ENCODE peak calls at places on chromosomes 4 and X, in four cellular contexts. One of them, this sample, is unnamed. For H3K4me1 and H3K9me3, the result is how much of the 10 kb centered on the place peaks cover.

GRCh38 chr4:124902111-124902510 is 189.6 kb upstream of the ANKRD50 start:
- DNase-seq in lower lobe of right lung: no peak
- DNase-seq in fibroblast of lung: no peak
- DNase-seq in gastrocnemius medialis: no peak
- DNase-seq in this sample: no peak

GRCh38 chr4:185201983-185202962 is 1.5 kb downstream of the CFAP97 start:
- DNase-seq in gastrocnemius medialis: no peak
- DNase-seq in lower lobe of right lung: no peak
- DNase-seq in fibroblast of lung: peak
- DNase-seq in this sample: no peak

GRCh38 chrX:1524874-1525582 is 12.0 kb downstream of the P2RY8 start:
- DNase-seq in fibroblast of lung: no peak
- DNase-seq in lower lobe of right lung: no peak
- DNase-seq in gastrocnemius medialis: no peak
- DNase-seq in this sample: peak

GRCh38 chr4:170464614-170465197 is 374.9 kb upstream of the AADAT start:
- DNase-seq in fibroblast of lung: no peak
- DNase-seq in gastrocnemius medialis: no peak
- DNase-seq in lower lobe of right lung: no peak
- DNase-seq in this sample: no peak

GRCh38 chr4:151670843-151671242 is 90.0 kb downstream of the GATB start:
- DNase-seq in lower lobe of right lung: no peak
- DNase-seq in fibroblast of lung: no peak
- DNase-seq in gastrocnemius medialis: peak
- DNase-seq in this sample: no peak

GRCh38 chr4:37803348-37803973 is 23.0 kb upstream of the PGM2 start:
- DNase-seq in lower lobe of right lung: no peak
- DNase-seq in gastrocnemius medialis: no peak
- DNase-seq in fibroblast of lung: peak
- DNase-seq in this sample: no peak

GRCh38 chr4:170259631-170260153 is 169.9 kb upstream of the AADAT start:
- DNase-seq in gastrocnemius medialis: no peak
- DNase-seq in lower lobe of right lung: peak
- DNase-seq in fibroblast of lung: peak
- DNase-seq in this sample: peak

GRCh38 chrX:54641530-54641929 is 111.5 kb downstream of the GNL3L start:
- DNase-seq in lower lobe of right lung: no peak
- DNase-seq in fibroblast of lung: no peak
- DNase-seq in gastrocnemius medialis: peak
- DNase-seq in this sample: no peak

GRCh38 chr4:123520376-123520775 is 123.8 kb downstream of the SPRY1 start:
- DNase-seq in fibroblast of lung: no peak
- DNase-seq in gastrocnemius medialis: no peak
- DNase-seq in lower lobe of right lung: no peak
- DNase-seq in this sample: no peak

GRCh38 chrX:675896-676295 is 45.3 kb downstream of the SHOX start:
- DNase-seq in lower lobe of right lung: no peak
- DNase-seq in fibroblast of lung: no peak
- DNase-seq in gastrocnemius medialis: no peak
- DNase-seq in this sample: no peak

GRCh38 chrX:57329008-57329407 is 42.5 kb downstream of the FAAH2 start:
- DNase-seq in lower lobe of right lung: no peak
- DNase-seq in fibroblast of lung: no peak
- DNase-seq in gastrocnemius medialis: no peak
- DNase-seq in this sample: no peak

GRCh38 chrX:49960061-49960460 is 37.7 kb downstream of the CLCN5 start:
- DNase-seq in fibroblast of lung: no peak
- DNase-seq in gastrocnemius medialis: peak
- DNase-seq in lower lobe of right lung: no peak
- DNase-seq in this sample: no peak

GRCh38 chrX:124023838-124024238 is 62.3 kb downstream of the STAG2 start:
- DNase-seq in fibroblast of lung: no peak
- DNase-seq in gastrocnemius medialis: no peak
- DNase-seq in lower lobe of right lung: no peak
- DNase-seq in this sample: no peak

GRCh38 chrX:103687696-103688191 is 1.2 kb upstream of the MORF4L2 start:
- DNase-seq in lower lobe of right lung: peak
- DNase-seq in gastrocnemius medialis: peak
- DNase-seq in fibroblast of lung: peak
- DNase-seq in this sample: peak

GRCh38 chr4:173121044-173121685 is 47.4 kb upstream of the GALNT7 start:
- DNase-seq in fibroblast of lung: peak
- DNase-seq in lower lobe of right lung: no peak
- DNase-seq in gastrocnemius medialis: peak
- DNase-seq in this sample: no peak

GRCh38 chr4:37469286-37469685 is 216.9 kb downstream of the RELL1 start:
- DNase-seq in fibroblast of lung: no peak
- DNase-seq in lower lobe of right lung: no peak
- DNase-seq in gastrocnemius medialis: no peak
- DNase-seq in this sample: no peak

GRCh38 chr4:136463941-136464340 is 1068.4 kb downstream of the PCDH18 start:
- DNase-seq in lower lobe of right lung: no peak
- DNase-seq in gastrocnemius medialis: no peak
- DNase-seq in fibroblast of lung: no peak
- DNase-seq in this sample: no peak

GRCh38 chr4:134636332-134637055 is 434.9 kb upstream of the PABPC4L start:
- DNase-seq in gastrocnemius medialis: no peak
- DNase-seq in fibroblast of lung: no peak
- DNase-seq in lower lobe of right lung: no peak
- DNase-seq in this sample: no peak

GRCh38 chrX:117327306-117327705 is 789.3 kb downstream of the KLHL13 start:
- DNase-seq in fibroblast of lung: no peak
- DNase-seq in lower lobe of right lung: no peak
- DNase-seq in gastrocnemius medialis: no peak
- DNase-seq in this sample: no peak

GRCh38 chr4:104549736-104550135 is 55.0 kb upstream of the CXXC4 start:
- DNase-seq in gastrocnemius medialis: no peak
- DNase-seq in lower lobe of right lung: no peak
- DNase-seq in fibroblast of lung: no peak
- DNase-seq in this sample: no peak

GRCh38 chr4:173005912-173006633 is 162.5 kb upstream of the GALNT7 start:
- DNase-seq in fibroblast of lung: no peak
- DNase-seq in lower lobe of right lung: no peak
- DNase-seq in gastrocnemius medialis: no peak
- DNase-seq in this sample: no peak

GRCh38 chr4:80307774-80308465 is 27.6 kb upstream of the CFAP299 start:
- DNase-seq in lower lobe of right lung: no peak
- DNase-seq in gastrocnemius medialis: no peak
- DNase-seq in fibroblast of lung: peak
- DNase-seq in this sample: no peak

GRCh38 chr4:9833421-9833820 is 52.0 kb downstream of the DRD5 start:
- DNase-seq in fibroblast of lung: no peak
- DNase-seq in gastrocnemius medialis: no peak
- DNase-seq in lower lobe of right lung: no peak
- DNase-seq in this sample: no peak

GRCh38 chrX:124902953-124903352 is 416.7 kb upstream of the TEX13C start:
- DNase-seq in gastrocnemius medialis: no peak
- DNase-seq in fibroblast of lung: no peak
- DNase-seq in lower lobe of right lung: no peak
- DNase-seq in this sample: no peak

GRCh38 chr4:147101678-147102077 is 156.0 kb upstream of the TTC29 start:
- DNase-seq in gastrocnemius medialis: no peak
- DNase-seq in fibroblast of lung: no peak
- DNase-seq in lower lobe of right lung: no peak
- DNase-seq in this sample: no peak

GRCh38 chrX:49291615-49292337 is 11.7 kb upstream of the GAGE10 start:
- DNase-seq in gastrocnemius medialis: peak
- DNase-seq in fibroblast of lung: peak
- DNase-seq in lower lobe of right lung: peak
- DNase-seq in this sample: peak

GRCh38 chr4:121582296-121582695 is 114.5 kb downstream of the ANXA5 start:
- DNase-seq in lower lobe of right lung: no peak
- DNase-seq in gastrocnemius medialis: no peak
- DNase-seq in fibroblast of lung: no peak
- DNase-seq in this sample: no peak

GRCh38 chr4:108160741-108161352 is 7.9 kb downstream of the LEF1 start:
- DNase-seq in lower lobe of right lung: no peak
- DNase-seq in fibroblast of lung: no peak
- DNase-seq in gastrocnemius medialis: no peak
- DNase-seq in this sample: no peak

GRCh38 chr4:150323551-150324325 is 245.5 kb downstream of the DCLK2 start:
- DNase-seq in gastrocnemius medialis: no peak
- DNase-seq in lower lobe of right lung: no peak
- DNase-seq in fibroblast of lung: peak
- DNase-seq in this sample: no peak

GRCh38 chr4:6731780-6732179 is 15.8 kb downstream of the BLOC1S4 start:
- DNase-seq in lower lobe of right lung: no peak
- DNase-seq in fibroblast of lung: no peak
- DNase-seq in gastrocnemius medialis: no peak
- DNase-seq in this sample: no peak

GRCh38 chr4:118340109-118340508 is 12.7 kb downstream of the PRSS12 start:
- DNase-seq in fibroblast of lung: no peak
- DNase-seq in lower lobe of right lung: no peak
- DNase-seq in gastrocnemius medialis: no peak
- DNase-seq in this sample: no peak

GRCh38 chr4:1291091-1291490 is 1.4 kb downstream of the MAEA start:
- DNase-seq in gastrocnemius medialis: no peak
- DNase-seq in lower lobe of right lung: no peak
- DNase-seq in fibroblast of lung: no peak
- DNase-seq in this sample: no peak
- H3K4me1 ChIP-seq in gastrocnemius medialis: half or more
- H3K4me1 ChIP-seq in lower lobe of right lung: under half
- H3K4me1 ChIP-seq in fibroblast of lung: under half
- H3K4me1 ChIP-seq in this sample: under half

GRCh38 chr4:73212982-73213730 is 45.4 kb downstream of the ANKRD17 start:
- DNase-seq in gastrocnemius medialis: no peak
- DNase-seq in lower lobe of right lung: no peak
- DNase-seq in fibroblast of lung: no peak
- DNase-seq in this sample: no peak

GRCh38 chr4:73205482-73205881 is 53.1 kb downstream of the ANKRD17 start:
- DNase-seq in fibroblast of lung: no peak
- DNase-seq in gastrocnemius medialis: no peak
- DNase-seq in lower lobe of right lung: no peak
- DNase-seq in this sample: no peak

GRCh38 chr4:73206236-73206635 is 52.4 kb downstream of the ANKRD17 start:
- DNase-seq in gastrocnemius medialis: no peak
- DNase-seq in fibroblast of lung: no peak
- DNase-seq in lower lobe of right lung: no peak
- DNase-seq in this sample: no peak

GRCh38 chr4:73211968-73212367 is 46.6 kb downstream of the ANKRD17 start:
- DNase-seq in fibroblast of lung: no peak
- DNase-seq in gastrocnemius medialis: no peak
- DNase-seq in lower lobe of right lung: no peak
- DNase-seq in this sample: no peak

DNA sequence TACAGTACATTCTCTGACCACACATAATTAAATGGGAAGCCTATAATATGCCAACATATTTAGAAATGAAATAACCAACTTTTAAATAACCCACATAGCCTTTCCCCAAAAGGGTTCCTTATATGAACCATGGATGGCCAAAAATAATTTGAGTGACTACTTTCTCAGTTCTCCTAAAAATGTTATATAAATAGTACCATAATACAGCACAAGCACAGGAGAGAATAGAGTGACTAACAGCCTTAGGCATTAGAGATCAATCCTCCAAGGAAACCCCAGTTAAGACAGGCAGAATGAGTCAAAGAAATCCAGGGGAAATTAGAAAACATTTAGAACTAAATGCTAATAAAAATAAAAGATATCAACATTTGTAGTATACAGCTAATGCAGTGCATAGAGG is 50.2 kb downstream of the ANKRD17 start:
- DNase-seq in fibroblast of lung: peak
- DNase-seq in gastrocnemius medialis: no peak
- DNase-seq in lower lobe of right lung: no peak
- DNase-seq in this sample: no peak
- H3K9me3 ChIP-seq in fibroblast of lung: under half
- H3K9me3 ChIP-seq in gastrocnemius medialis: under half
- H3K9me3 ChIP-seq in lower lobe of right lung: under half
- H3K9me3 ChIP-seq in this sample: under half

GRCh38 chr4:94650690-94651089 is 107.1 kb upstream of the BMPR1B start:
- DNase-seq in gastrocnemius medialis: no peak
- DNase-seq in lower lobe of right lung: no peak
- DNase-seq in fibroblast of lung: no peak
- DNase-seq in this sample: no peak
- H3K27ac ChIP-seq in gastrocnemius medialis: no peak
- H3K27ac ChIP-seq in lower lobe of right lung: no peak
- H3K27ac ChIP-seq in fibroblast of lung: no peak
- H3K27ac ChIP-seq in this sample: no peak

DNA sequence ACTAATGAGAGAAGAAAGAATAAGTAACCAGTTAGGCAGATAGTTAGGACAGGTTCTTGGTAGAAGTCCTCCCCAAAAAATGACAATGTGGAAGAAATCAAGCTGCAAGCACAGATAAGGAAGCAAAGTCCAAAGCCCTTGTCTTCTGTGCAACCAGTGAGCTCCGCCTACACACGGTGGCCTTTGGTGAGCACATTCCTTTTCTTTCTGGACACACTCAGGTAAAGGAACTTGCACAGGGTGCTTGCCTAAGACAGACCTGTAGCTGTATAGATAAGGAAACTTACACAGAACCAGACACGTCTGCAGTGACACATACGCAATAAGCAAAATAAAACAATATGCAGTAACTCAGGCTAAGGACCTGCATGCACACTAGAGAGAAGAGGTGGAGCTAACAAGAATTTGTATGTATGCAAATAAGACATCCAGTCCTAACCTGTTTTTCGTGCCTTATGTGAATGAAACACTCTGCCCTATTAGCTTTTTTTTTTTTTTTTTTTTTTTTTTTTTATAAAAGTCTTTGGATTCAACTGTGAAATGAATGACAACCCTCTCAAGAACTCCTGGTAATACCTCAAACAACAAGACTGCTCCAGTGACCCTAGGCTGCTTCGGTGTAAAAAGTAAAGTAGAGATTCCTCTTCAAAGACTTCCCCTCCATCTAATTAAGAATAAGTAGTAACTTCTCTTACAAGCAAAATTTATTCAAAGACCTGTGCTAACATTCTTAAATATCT is 48.8 kb downstream of the UGT2B10 start:
- DNase-seq in gastrocnemius medialis: no peak
- DNase-seq in fibroblast of lung: no peak
- DNase-seq in lower lobe of right lung: no peak
- DNase-seq in this sample: no peak
- H3K4me1 ChIP-seq in gastrocnemius medialis: under half
- H3K4me1 ChIP-seq in fibroblast of lung: under half
- H3K4me1 ChIP-seq in lower lobe of right lung: under half
- H3K4me1 ChIP-seq in this sample: under half

DNA sequence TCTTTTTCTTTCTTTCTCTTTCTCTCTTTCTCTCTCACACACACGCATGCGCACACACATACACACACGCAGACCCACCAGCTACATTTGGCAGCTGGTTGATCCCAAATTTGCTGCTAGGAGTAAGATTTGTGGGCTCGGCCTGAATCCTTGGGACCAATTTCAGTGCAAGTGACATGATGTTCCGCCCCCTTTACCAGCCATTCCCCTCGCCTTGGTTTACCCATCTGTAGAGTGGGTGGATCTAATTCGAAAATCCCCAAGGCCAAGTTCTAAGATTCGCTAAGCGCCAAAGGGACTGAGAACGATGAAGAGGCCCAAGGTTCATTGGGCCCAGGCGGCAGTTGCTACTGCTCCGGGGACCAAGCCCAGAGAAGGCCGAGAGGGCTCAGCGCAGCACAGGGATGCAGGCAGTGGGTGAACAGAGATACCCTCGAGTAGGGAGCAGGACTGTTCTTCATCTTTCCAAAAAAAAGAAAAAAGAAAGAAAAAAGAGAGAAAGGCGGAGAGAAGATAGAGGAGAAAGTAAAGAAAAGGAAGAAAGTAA is 5.8 kb downstream of the NKX3-2 start:
- DNase-seq in fibroblast of lung: no peak
- DNase-seq in gastrocnemius medialis: no peak
- DNase-seq in lower lobe of right lung: no peak
- DNase-seq in this sample: no peak
- H3K9me3 ChIP-seq in fibroblast of lung: under half
- H3K9me3 ChIP-seq in gastrocnemius medialis: under half
- H3K9me3 ChIP-seq in lower lobe of right lung: under half
- H3K9me3 ChIP-seq in this sample: under half

This sample was measured in upper lobe of right lung.